ENCODE peak calls at places on chromosomes 16 and 17, in nine cellular contexts. M is Peyer's patch; U is dorsolateral prefrontal cortex; Y is heart right ventricle; R is naive thymus-derived CD4-positive, alpha-beta T cell; W is PC-3; L is esophagus squamous epithelium; D is aorta; C is AG04450. A is an unnamed sample.

GRCh38 chr16:66007717-66008116 is 358.8 kb upstream of the CDH5 start:
- DNase-seq in R (no peak), W (peak), U (no peak), C (peak), Y (no peak), M (no peak), L (no peak), D (no peak), A (no peak)

GRCh38 chr17:73657473-73658116 is 13.3 kb upstream of the SDK2 start:
- DNase-seq in L (no peak), M (peak), C (no peak), U (no peak), W (peak), D (peak), R (no peak), Y (peak), A (peak)

GRCh38 chr17:78226055-78226751 is 5.2 kb upstream of the TMEM235 start:
- DNase-seq in L (no peak), D (no peak), M (no peak), R (no peak), W (no peak), C (no peak), U (no peak), Y (no peak), A (no peak)

GRCh38 chr16:16974192-16974591 is 496.6 kb downstream of the XYLT1 start:
- DNase-seq in U (no peak), C (no peak), M (no peak), Y (no peak), L (no peak), W (no peak), R (no peak), D (no peak), A (no peak)

GRCh38 chr17:78290671-78291070 is 59.2 kb downstream of the TMEM235 start:
- DNase-seq in C (no peak), W (no peak), U (no peak), R (no peak), L (no peak), D (no peak), Y (no peak), M (no peak), A (no peak)

GRCh38 chr17:51643702-51644490 is 383.6 kb downstream of the UTP18 start:
- DNase-seq in D (no peak), Y (no peak), L (no peak), C (no peak), W (peak), U (no peak), R (no peak), M (no peak), A (no peak)

GRCh38 chr16:77812856-77813523 is 24.6 kb downstream of the VAT1L start:
- DNase-seq in L (no peak), R (no peak), W (no peak), C (no peak), U (no peak), D (no peak), M (no peak), Y (no peak), A (no peak)

GRCh38 chr17:39531252-39531651 is 70.0 kb downstream of the CDK12 start:
- DNase-seq in U (no peak), M (no peak), D (no peak), C (no peak), R (no peak), Y (no peak), L (no peak), W (no peak), A (no peak)

GRCh38 chr17:62876063-62876462 is 67.9 kb upstream of the MARCHF10 start:
- DNase-seq in W (peak), M (no peak), C (no peak), U (no peak), D (no peak), Y (no peak), R (no peak), L (no peak), A (no peak)

GRCh38 chr16:49440156-49441065 is 66.8 kb downstream of the C16orf78 start:
- DNase-seq in Y (no peak), R (no peak), W (no peak), C (no peak), D (peak), L (no peak), U (peak), M (no peak), A (peak)

GRCh38 chr17:80228477-80228876 is 8.2 kb downstream of the SLC26A11 start:
- DNase-seq in U (no peak), C (no peak), L (no peak), M (no peak), Y (no peak), R (no peak), W (no peak), D (no peak), A (no peak)

GRCh38 chr16:54783226-54783625 is 147.4 kb upstream of the IRX5 start:
- DNase-seq in L (no peak), M (no peak), C (no peak), D (no peak), R (no peak), W (no peak), U (no peak), Y (no peak), A (no peak)

GRCh38 chr17:32870969-32871368 is 6.0 kb downstream of the MYO1D start:
- DNase-seq in R (no peak), M (no peak), W (no peak), L (no peak), C (no peak), D (no peak), U (no peak), Y (no peak), A (no peak)

GRCh38 chr17:53168413-53168812 is 654.3 kb upstream of the KIF2B start:
- DNase-seq in Y (no peak), W (no peak), M (no peak), R (no peak), U (no peak), L (no peak), D (no peak), C (no peak), A (no peak)

GRCh38 chr17:78568494-78569115 is 8.6 kb downstream of the DNAH17 start:
- DNase-seq in L (no peak), Y (no peak), D (no peak), R (no peak), C (no peak), U (no peak), M (no peak), W (peak), A (no peak)

GRCh38 chr17:8740486-8740885 is 4.2 kb downstream of the CCDC42 start:
- DNase-seq in D (no peak), C (no peak), M (no peak), U (no peak), L (no peak), R (peak), W (no peak), Y (no peak), A (peak)

GRCh38 chr17:63694974-63695773 is 4.8 kb downstream of the LIMD2 start:
- DNase-seq in U (peak), D (no peak), L (no peak), R (peak), C (no peak), M (no peak), Y (no peak), W (no peak), A (no peak)

GRCh38 chr16:89720520-89720858 is 209 bp downstream of the VPS9D1 start:
- DNase-seq in M (peak), Y (peak), L (no peak), R (peak), W (peak), C (no peak), U (no peak), D (no peak), A (no peak)

GRCh38 chr17:53353919-53354351 is 468.8 kb upstream of the KIF2B start:
- DNase-seq in D (no peak), M (no peak), U (peak), Y (no peak), C (no peak), L (no peak), R (no peak), W (peak), A (no peak)

GRCh38 chr17:31321481-31321880 is at the start of gene EVI2A:
- DNase-seq in C (no peak), M (no peak), Y (no peak), U (peak), L (no peak), W (peak), R (peak), D (no peak), A (peak)

GRCh38 chr16:69302301-69302700 is 8.8 kb upstream of the VPS4A start:
- DNase-seq in Y (no peak), M (no peak), C (no peak), D (no peak), L (no peak), U (no peak), R (no peak), W (no peak), A (no peak)

GRCh38 chr16:54027126-54027922 is 259.3 kb downstream of the IRX3 start:
- DNase-seq in D (no peak), W (peak), M (no peak), L (no peak), U (no peak), Y (no peak), C (peak), R (no peak), A (no peak)

GRCh38 chr16:20763461-20764232 is at the start of gene ACSM3:
- DNase-seq in R (peak), W (peak), Y (no peak), C (peak), U (no peak), L (no peak), M (peak), D (no peak), A (peak)

GRCh38 chr17:50914510-50914849 is 48.3 kb upstream of the TOB1 start:
- DNase-seq in C (no peak), R (no peak), L (no peak), M (no peak), Y (no peak), W (no peak), U (no peak), D (peak), A (no peak)

GRCh38 chr17:29219378-29220047 is 27.1 kb upstream of the CRYBA1 start:
- DNase-seq in D (peak), C (peak), R (peak), U (peak), W (peak), Y (peak), L (no peak), M (peak), A (peak)

GRCh38 chr17:62911106-62911505 is 54.9 kb upstream of the TANC2 start:
- DNase-seq in L (no peak), D (no peak), W (no peak), U (peak), C (no peak), M (no peak), Y (no peak), R (no peak), A (no peak)

GRCh38 chr17:43515641-43516040 is 30.5 kb downstream of the ETV4 start:
- DNase-seq in C (no peak), L (no peak), D (no peak), U (no peak), W (no peak), M (no peak), R (no peak), Y (no peak), A (no peak)

GRCh38 chr16:75252946-75253911 is 1.8 kb upstream of the BCAR1 start:
- DNase-seq in M (no peak), R (no peak), W (no peak), C (no peak), U (no peak), Y (peak), D (peak), L (no peak), A (peak)

GRCh38 chr16:66539628-66540469 is 10.1 kb downstream of the TK2 start:
- DNase-seq in L (no peak), W (no peak), U (no peak), R (no peak), Y (no peak), D (no peak), C (no peak), M (no peak), A (no peak)

GRCh38 chr16:84418056-84418849 is 49.9 kb downstream of the ATP2C2 start:
- DNase-seq in M (no peak), R (no peak), L (no peak), W (no peak), D (no peak), C (no peak), Y (no peak), U (no peak), A (no peak)

GRCh38 chr16:84423416-84423837 is 55.1 kb downstream of the ATP2C2 start:
- DNase-seq in R (no peak), D (no peak), Y (no peak), L (no peak), W (peak), M (no peak), C (no peak), U (no peak), A (peak)

GRCh38 chr16:84419730-84420129 is 51.4 kb downstream of the ATP2C2 start:
- DNase-seq in M (no peak), Y (no peak), L (no peak), U (no peak), C (no peak), W (no peak), D (no peak), R (no peak), A (no peak)

GRCh38 chr16:84421081-84421937 is 53.0 kb downstream of the ATP2C2 start:
- DNase-seq in Y (no peak), C (no peak), U (no peak), L (no peak), D (no peak), W (no peak), M (no peak), R (no peak), A (no peak)

GRCh38 chr16:84421938-84422220 is 53.5 kb downstream of the ATP2C2 start:
- DNase-seq in R (no peak), L (no peak), D (no peak), U (no peak), Y (no peak), C (no peak), M (no peak), W (no peak), A (no peak)
- H3K27ac ChIP-seq in R (no peak), L (no peak), D (no peak), U (no peak), Y (no peak), C (no peak), M (no peak), W (no peak), A (no peak)

DNA sequence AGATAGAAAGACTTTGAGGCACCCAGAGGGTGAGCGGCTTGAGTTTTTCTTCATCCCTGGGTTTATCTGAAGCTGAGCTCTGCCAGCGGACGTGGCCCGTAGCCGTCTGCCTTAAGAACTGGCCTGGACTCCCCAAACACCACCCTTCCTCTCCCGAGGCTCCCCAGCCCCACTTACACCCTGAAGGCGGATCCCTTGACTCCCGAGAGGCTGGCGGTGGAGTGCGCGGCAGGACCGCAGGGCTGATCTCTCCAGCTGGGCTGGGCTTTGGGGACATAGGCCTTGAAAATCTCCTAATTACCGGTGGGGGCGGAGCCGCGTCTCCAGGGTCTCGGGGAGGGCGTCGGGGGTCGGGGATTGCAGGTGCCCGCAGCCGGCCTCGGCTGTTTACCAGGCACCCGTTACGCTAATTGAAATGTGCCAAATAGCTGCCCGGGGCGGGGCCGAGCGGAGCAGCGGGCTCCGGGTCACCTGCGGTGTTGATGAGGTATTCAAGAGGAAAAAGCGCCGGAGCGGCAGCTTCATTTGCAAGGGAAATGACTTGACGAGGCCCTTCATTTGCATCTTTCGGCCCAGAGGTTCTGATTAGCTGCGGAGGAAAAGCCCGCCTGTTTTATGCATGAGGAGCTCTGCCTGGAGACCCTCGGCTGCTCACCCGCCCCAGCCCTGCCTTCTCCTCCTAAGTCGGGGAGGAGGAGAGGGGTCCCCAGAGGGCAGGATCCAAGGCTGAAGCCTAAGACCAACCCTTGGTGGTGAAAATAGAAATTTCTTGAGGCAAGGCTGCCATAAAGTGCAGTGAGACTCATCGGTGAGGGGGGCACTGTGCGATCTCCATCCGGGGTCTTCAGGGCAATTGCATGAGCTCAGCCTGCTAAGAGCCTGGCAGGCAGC is 100.7 kb downstream of the MGAT5B start:
- DNase-seq in C (no peak), D (no peak), M (no peak), L (no peak), R (peak), U (peak), Y (no peak), W (peak), A (peak)
- H3K4me3 ChIP-seq in C (no peak), D (no peak), M (peak), L (no peak), R (peak), U (peak), Y (peak), W (peak), A (peak)

GRCh38 chr17:65936013-65936412 is 255.9 kb downstream of the CEP112 start:
- DNase-seq in M (no peak), W (peak), R (no peak), D (no peak), C (no peak), U (no peak), Y (no peak), L (no peak), A (no peak)
- H3K27ac ChIP-seq in M (no peak), W (no peak), R (no peak), D (no peak), C (no peak), U (no peak), Y (no peak), L (no peak), A (no peak)

DNA sequence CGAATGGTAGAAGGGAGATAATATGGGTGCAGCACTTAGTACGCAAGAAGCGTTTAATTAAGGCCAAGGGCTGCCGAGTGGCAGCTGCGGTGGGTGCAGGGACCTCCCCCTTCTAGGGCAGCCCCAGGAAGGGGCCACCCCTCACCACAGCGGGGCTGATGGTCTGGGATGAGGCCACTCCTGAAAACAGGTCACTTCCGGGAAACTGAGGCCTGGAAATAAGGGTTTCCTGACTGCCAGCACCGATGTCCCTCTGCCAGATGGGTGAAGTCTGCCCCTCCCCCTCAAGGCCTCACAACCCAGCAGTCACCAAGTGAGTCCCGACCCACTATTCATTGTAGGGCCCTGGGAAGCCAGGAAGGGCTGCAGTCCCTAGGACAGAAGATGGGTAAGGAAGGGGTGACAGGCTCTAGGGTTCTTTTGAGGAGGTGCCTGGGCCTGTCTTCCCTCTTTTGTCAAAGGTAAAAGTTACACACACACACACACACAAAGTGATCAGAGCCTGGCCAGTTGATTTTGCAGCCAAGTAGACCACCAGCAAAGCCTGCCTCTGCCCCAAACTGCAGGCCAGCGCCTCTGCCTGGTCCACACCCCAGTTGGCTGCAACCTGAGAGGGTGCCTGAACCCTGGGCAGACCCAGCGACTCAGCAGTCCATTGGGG is 12.5 kb downstream of the SREBF1 start:
- DNase-seq in D (no peak), W (no peak), U (no peak), M (no peak), L (no peak), Y (no peak), C (no peak), R (no peak), A (peak)
- H3K4me3 ChIP-seq in D (no peak), W (peak), U (peak), M (peak), L (peak), Y (peak), C (peak), R (peak), A (peak)

GRCh38 chr17:59257101-59257500 is 36.8 kb downstream of the GDPD1 start:
- DNase-seq in R (no peak), Y (no peak), W (no peak), M (no peak), U (no peak), L (no peak), C (no peak), D (no peak), A (no peak)
- H3K27ac ChIP-seq in R (no peak), Y (no peak), W (no peak), M (no peak), U (no peak), L (no peak), C (no peak), D (no peak), A (no peak)